ENCODE peak calls at places on chromosomes 13 and 19, in nine cellular contexts. C, Z, O, S, B, R, Y, V and K are unnamed samples.

GRCh38 chr13:26914624-26915023 is 154.0 kb upstream of the GPR12 start:
- DNase-seq in C (no peak), Z (no peak), O (no peak), S (no peak), B (no peak), R (no peak), Y (no peak), V (peak; percentile 7), K (peak; percentile 81)

GRCh38 chr19:35303357-35303915 is 11.5 kb downstream of the MAG start:
- DNase-seq in C (no peak), Z (no peak), O (no peak), S (no peak), B (no peak), R (no peak), Y (no peak), V (no peak), K (no peak)

GRCh38 chr19:40348961-40349507 is 539 bp downstream of the PLD3 start:
- DNase-seq in C (peak; percentile 25), Z (no peak), O (no peak), S (no peak), B (no peak), R (no peak), Y (no peak), V (no peak), K (peak; percentile 19)

GRCh38 chr13:51525567-51526165 is 58.6 kb upstream of the WDFY2 start:
- DNase-seq in C (peak; percentile 32), Z (no peak), O (no peak), S (peak; percentile 18), B (no peak), R (no peak), Y (no peak), V (no peak), K (no peak)

GRCh38 chr13:51539887-51540286 is 44.4 kb upstream of the WDFY2 start:
- DNase-seq in C (no peak), Z (no peak), O (no peak), S (no peak), B (no peak), R (peak; percentile 33), Y (no peak), V (no peak), K (no peak)

GRCh38 chr19:34757441-34757840 is 15.6 kb downstream of the ZNF599 start:
- DNase-seq in C (no peak), Z (no peak), O (no peak), S (no peak), B (no peak), R (no peak), Y (no peak), V (no peak), K (no peak)

GRCh38 chr19:55467236-55468053 is 2.9 kb upstream of the C19orf85 start:
- DNase-seq in C (no peak), Z (peak; percentile 60), O (no peak), S (peak; percentile 77), B (peak; percentile 61), R (no peak), Y (peak; percentile 60), V (peak; percentile 48), K (no peak)

GRCh38 chr19:54469496-54469934 is 3.6 kb downstream of the CDC42EP5 start:
- DNase-seq in C (no peak), Z (no peak), O (no peak), S (peak; percentile 54), B (no peak), R (no peak), Y (no peak), V (no peak), K (no peak)

GRCh38 chr19:639251-640155 is at the start of gene FGF22:
- DNase-seq in C (peak; percentile 80), Z (peak; percentile 96), O (no peak), S (peak; percentile 97), B (peak; percentile 94), R (peak; percentile 55), Y (peak; percentile 96), V (peak; percentile 94), K (peak; percentile 51)

GRCh38 chr13:26468203-26468602 is 89.3 kb upstream of the WASF3 start:
- DNase-seq in C (no peak), Z (no peak), O (peak; percentile 62), S (no peak), B (no peak), R (no peak), Y (no peak), V (no peak), K (no peak)

GRCh38 chr19:18490719-18491118 is 31.2 kb downstream of the ELL start:
- DNase-seq in C (no peak), Z (no peak), O (no peak), S (no peak), B (no peak), R (no peak), Y (no peak), V (no peak), K (no peak)

GRCh38 chr13:23915308-23915707 is 18.0 kb upstream of the C1QTNF9B start:
- DNase-seq in C (no peak), Z (no peak), O (no peak), S (no peak), B (no peak), R (no peak), Y (no peak), V (no peak), K (no peak)

GRCh38 chr13:72290962-72291681 is 424.1 kb upstream of the DACH1 start:
- DNase-seq in C (peak; percentile 58), Z (no peak), O (no peak), S (no peak), B (no peak), R (peak; percentile 51), Y (no peak), V (no peak), K (peak; percentile 48)

GRCh38 chr13:111280666-111281577 is 39.5 kb upstream of the TEX29 start:
- DNase-seq in C (peak; percentile 80), Z (no peak), O (no peak), S (no peak), B (no peak), R (no peak), Y (no peak), V (no peak), K (no peak)

GRCh38 chr13:45092668-45093067 is 27.6 kb upstream of the GTF2F2 start:
- DNase-seq in C (no peak), Z (no peak), O (no peak), S (no peak), B (no peak), R (no peak), Y (no peak), V (no peak), K (no peak)

GRCh38 chr13:46372071-46372470 is 15.0 kb downstream of the RUBCNL start:
- DNase-seq in C (no peak), Z (no peak), O (no peak), S (no peak), B (no peak), R (no peak), Y (no peak), V (no peak), K (no peak)

GRCh38 chr19:13121551-13122274 is 3.6 kb downstream of the NACC1 start:
- DNase-seq in C (no peak), Z (no peak), O (no peak), S (no peak), B (no peak), R (no peak), Y (no peak), V (no peak), K (no peak)

GRCh38 chr13:96090240-96091101 is 564 bp downstream of the HS6ST3 start:
- DNase-seq in C (no peak), Z (no peak), O (no peak), S (peak; percentile 44), B (no peak), R (no peak), Y (no peak), V (no peak), K (no peak)

GRCh38 chr13:25874907-25875306 is 176.9 kb downstream of the SHISA2 start:
- DNase-seq in C (no peak), Z (peak; percentile 33), O (no peak), S (no peak), B (peak; percentile 28), R (no peak), Y (peak; percentile 43), V (no peak), K (no peak)

GRCh38 chr13:51590966-51591627 is 6.8 kb downstream of the WDFY2 start:
- DNase-seq in C (peak; percentile 80), Z (no peak), O (no peak), S (no peak), B (no peak), R (peak; percentile 92), Y (no peak), V (no peak), K (peak; percentile 56)

GRCh38 chr19:5828661-5829566 is 10.6 kb downstream of the FUT6 start:
- DNase-seq in C (no peak), Z (no peak), O (no peak), S (peak; percentile 34), B (peak; percentile 39), R (no peak), Y (no peak), V (no peak), K (no peak)

GRCh38 chr13:47256618-47257017 is 359.8 kb upstream of the HTR2A start:
- DNase-seq in C (peak; percentile 63), Z (no peak), O (no peak), S (no peak), B (no peak), R (peak; percentile 79), Y (no peak), V (no peak), K (peak; percentile 32)

GRCh38 chr13:90416519-90416918 is 931.0 kb upstream of the MIR17HG start:
- DNase-seq in C (peak; percentile 61), Z (no peak), O (no peak), S (no peak), B (no peak), R (peak; percentile 84), Y (no peak), V (no peak), K (no peak)

GRCh38 chr13:66992183-66992582 is 238.0 kb downstream of the PCDH9 start:
- DNase-seq in C (peak; percentile 56), Z (no peak), O (no peak), S (peak; percentile 33), B (no peak), R (peak; percentile 78), Y (no peak), V (peak; percentile 25), K (peak; percentile 67)

GRCh38 chr13:107803822-107804495 is 411.4 kb downstream of the LIG4 start:
- DNase-seq in C (no peak), Z (no peak), O (no peak), S (no peak), B (no peak), R (no peak), Y (no peak), V (no peak), K (no peak)

GRCh38 chr13:44347301-44347700 is 26.3 kb upstream of the SERP2 start:
- DNase-seq in C (no peak), Z (no peak), O (no peak), S (no peak), B (no peak), R (no peak), Y (no peak), V (no peak), K (no peak)

GRCh38 chr13:34162545-34162936 is 344.6 kb downstream of the RFC3 start:
- DNase-seq in C (no peak), Z (no peak), O (no peak), S (no peak), B (no peak), R (no peak), Y (no peak), V (no peak), K (no peak)

GRCh38 chr13:113586661-113587479 is 2.3 kb downstream of the TFDP1 start:
- DNase-seq in C (no peak), Z (no peak), O (peak; percentile 72), S (peak; percentile 6), B (no peak), R (no peak), Y (no peak), V (no peak), K (no peak)